ENCODE peak calls at places on chromosomes 6 and 20, in ten cellular contexts. One of them, this sample, is unnamed.

GRCh38 chr20:62010551-62011402 is 54.9 kb downstream of the TAF4 start:
- DNase-seq in ELR: peak; percentile 69
- DNase-seq in HFF-Myc: peak; percentile 11
- DNase-seq in GM13976: peak; percentile 86
- DNase-seq in activated T-cell treated with anti-CD3 and anti-CD28 coated beads, Interleukin-2, amount 50 U/mL, for 72 hours: peak; percentile 66
- DNase-seq in activated CD8-positive, alpha-beta T cell treated with anti-CD3 and anti-CD28 coated beads for 36 hours: peak; percentile 73
- DNase-seq in T follicular helper cell: peak; percentile 61
- DNase-seq in amniotic stem cell: peak; percentile 39
- DNase-seq in germinal center: peak; percentile 72
- DNase-seq in A673: peak; percentile 72
- DNase-seq in this sample: peak; percentile 69

GRCh38 chr20:19812056-19812455 is 54.0 kb downstream of the RIN2 start:
- DNase-seq in activated CD8-positive, alpha-beta T cell treated with anti-CD3 and anti-CD28 coated beads for 36 hours: no peak
- DNase-seq in HFF-Myc: no peak
- DNase-seq in T follicular helper cell: no peak
- DNase-seq in ELR: peak; percentile 39
- DNase-seq in germinal center: no peak
- DNase-seq in GM13976: no peak
- DNase-seq in A673: no peak
- DNase-seq in activated T-cell treated with anti-CD3 and anti-CD28 coated beads, Interleukin-2, amount 50 U/mL, for 72 hours: no peak
- DNase-seq in amniotic stem cell: no peak
- DNase-seq in this sample: no peak

GRCh38 chr6:105990151-105990550 is 96.0 kb upstream of the PRDM1 start:
- DNase-seq in activated CD8-positive, alpha-beta T cell treated with anti-CD3 and anti-CD28 coated beads for 36 hours: no peak
- DNase-seq in ELR: no peak
- DNase-seq in GM13976: no peak
- DNase-seq in A673: no peak
- DNase-seq in germinal center: no peak
- DNase-seq in activated T-cell treated with anti-CD3 and anti-CD28 coated beads, Interleukin-2, amount 50 U/mL, for 72 hours: no peak
- DNase-seq in T follicular helper cell: no peak
- DNase-seq in amniotic stem cell: no peak
- DNase-seq in HFF-Myc: no peak
- DNase-seq in this sample: no peak

GRCh38 chr20:62926229-62927127 is at the start of gene DIDO1:
- DNase-seq in activated T-cell treated with anti-CD3 and anti-CD28 coated beads, Interleukin-2, amount 50 U/mL, for 72 hours: peak; percentile 94
- DNase-seq in ELR: peak; percentile 91
- DNase-seq in T follicular helper cell: peak; percentile 81
- DNase-seq in HFF-Myc: peak; percentile 31
- DNase-seq in GM13976: peak; percentile 97
- DNase-seq in amniotic stem cell: no peak
- DNase-seq in A673: peak; percentile 91
- DNase-seq in germinal center: peak; percentile 96
- DNase-seq in activated CD8-positive, alpha-beta T cell treated with anti-CD3 and anti-CD28 coated beads for 36 hours: peak; percentile 89
- DNase-seq in this sample: peak; percentile 90

GRCh38 chr6:117007659-117008058 is 130.6 kb downstream of the RFX6 start:
- DNase-seq in germinal center: no peak
- DNase-seq in activated CD8-positive, alpha-beta T cell treated with anti-CD3 and anti-CD28 coated beads for 36 hours: no peak
- DNase-seq in ELR: no peak
- DNase-seq in amniotic stem cell: no peak
- DNase-seq in HFF-Myc: no peak
- DNase-seq in GM13976: no peak
- DNase-seq in T follicular helper cell: no peak
- DNase-seq in A673: no peak
- DNase-seq in activated T-cell treated with anti-CD3 and anti-CD28 coated beads, Interleukin-2, amount 50 U/mL, for 72 hours: no peak
- DNase-seq in this sample: no peak

GRCh38 chr6:6686176-6686575 is 97.7 kb downstream of the LY86 start:
- DNase-seq in activated T-cell treated with anti-CD3 and anti-CD28 coated beads, Interleukin-2, amount 50 U/mL, for 72 hours: no peak
- DNase-seq in ELR: no peak
- DNase-seq in activated CD8-positive, alpha-beta T cell treated with anti-CD3 and anti-CD28 coated beads for 36 hours: no peak
- DNase-seq in amniotic stem cell: no peak
- DNase-seq in T follicular helper cell: no peak
- DNase-seq in germinal center: no peak
- DNase-seq in HFF-Myc: no peak
- DNase-seq in GM13976: no peak
- DNase-seq in A673: no peak
- DNase-seq in this sample: no peak

GRCh38 chr20:51359401-51359800 is 183.1 kb downstream of the NFATC2 start:
- DNase-seq in activated CD8-positive, alpha-beta T cell treated with anti-CD3 and anti-CD28 coated beads for 36 hours: no peak
- DNase-seq in HFF-Myc: no peak
- DNase-seq in GM13976: no peak
- DNase-seq in A673: no peak
- DNase-seq in activated T-cell treated with anti-CD3 and anti-CD28 coated beads, Interleukin-2, amount 50 U/mL, for 72 hours: no peak
- DNase-seq in germinal center: no peak
- DNase-seq in T follicular helper cell: no peak
- DNase-seq in amniotic stem cell: no peak
- DNase-seq in ELR: no peak
- DNase-seq in this sample: no peak

GRCh38 chr6:81894788-81895221 is 142.3 kb upstream of the TENT5A start:
- DNase-seq in germinal center: no peak
- DNase-seq in A673: no peak
- DNase-seq in HFF-Myc: no peak
- DNase-seq in GM13976: no peak
- DNase-seq in activated T-cell treated with anti-CD3 and anti-CD28 coated beads, Interleukin-2, amount 50 U/mL, for 72 hours: no peak
- DNase-seq in T follicular helper cell: no peak
- DNase-seq in amniotic stem cell: no peak
- DNase-seq in ELR: peak; percentile 30
- DNase-seq in activated CD8-positive, alpha-beta T cell treated with anti-CD3 and anti-CD28 coated beads for 36 hours: no peak
- DNase-seq in this sample: no peak

GRCh38 chr6:42326248-42326647 is 108.6 kb upstream of the MRPS10 start:
- DNase-seq in GM13976: no peak
- DNase-seq in A673: no peak
- DNase-seq in germinal center: no peak
- DNase-seq in amniotic stem cell: no peak
- DNase-seq in T follicular helper cell: no peak
- DNase-seq in HFF-Myc: no peak
- DNase-seq in ELR: no peak
- DNase-seq in activated T-cell treated with anti-CD3 and anti-CD28 coated beads, Interleukin-2, amount 50 U/mL, for 72 hours: no peak
- DNase-seq in activated CD8-positive, alpha-beta T cell treated with anti-CD3 and anti-CD28 coated beads for 36 hours: no peak
- DNase-seq in this sample: no peak

GRCh38 chr20:54208492-54209044 is 681 bp downstream of the PFDN4 start:
- DNase-seq in activated T-cell treated with anti-CD3 and anti-CD28 coated beads, Interleukin-2, amount 50 U/mL, for 72 hours: no peak
- DNase-seq in ELR: peak; percentile 68
- DNase-seq in amniotic stem cell: no peak
- DNase-seq in HFF-Myc: no peak
- DNase-seq in A673: peak; percentile 12
- DNase-seq in activated CD8-positive, alpha-beta T cell treated with anti-CD3 and anti-CD28 coated beads for 36 hours: peak; percentile 34
- DNase-seq in germinal center: no peak
- DNase-seq in T follicular helper cell: no peak
- DNase-seq in GM13976: peak; percentile 31
- DNase-seq in this sample: no peak

GRCh38 chr20:10660661-10661060 is 13.1 kb downstream of the JAG1 start:
- DNase-seq in T follicular helper cell: no peak
- DNase-seq in GM13976: no peak
- DNase-seq in germinal center: no peak
- DNase-seq in ELR: peak; percentile 38
- DNase-seq in amniotic stem cell: no peak
- DNase-seq in activated CD8-positive, alpha-beta T cell treated with anti-CD3 and anti-CD28 coated beads for 36 hours: no peak
- DNase-seq in activated T-cell treated with anti-CD3 and anti-CD28 coated beads, Interleukin-2, amount 50 U/mL, for 72 hours: no peak
- DNase-seq in HFF-Myc: no peak
- DNase-seq in A673: no peak
- DNase-seq in this sample: no peak

GRCh38 chr6:43934803-43935602 is 165.0 kb downstream of the VEGFA start:
- DNase-seq in GM13976: no peak
- DNase-seq in germinal center: no peak
- DNase-seq in activated T-cell treated with anti-CD3 and anti-CD28 coated beads, Interleukin-2, amount 50 U/mL, for 72 hours: no peak
- DNase-seq in A673: no peak
- DNase-seq in HFF-Myc: no peak
- DNase-seq in ELR: no peak
- DNase-seq in T follicular helper cell: no peak
- DNase-seq in activated CD8-positive, alpha-beta T cell treated with anti-CD3 and anti-CD28 coated beads for 36 hours: no peak
- DNase-seq in amniotic stem cell: no peak
- DNase-seq in this sample: no peak

GRCh38 chr20:58127731-58128130 is 100.7 kb downstream of the ANKRD60 start:
- DNase-seq in germinal center: no peak
- DNase-seq in ELR: peak; percentile 99
- DNase-seq in T follicular helper cell: no peak
- DNase-seq in HFF-Myc: peak; percentile 94
- DNase-seq in A673: peak; percentile 15
- DNase-seq in activated CD8-positive, alpha-beta T cell treated with anti-CD3 and anti-CD28 coated beads for 36 hours: peak; percentile 26
- DNase-seq in activated T-cell treated with anti-CD3 and anti-CD28 coated beads, Interleukin-2, amount 50 U/mL, for 72 hours: no peak
- DNase-seq in GM13976: no peak
- DNase-seq in amniotic stem cell: no peak
- DNase-seq in this sample: no peak

GRCh38 chr6:137172734-137173431 is 561 bp downstream of the IL22RA2 start:
- DNase-seq in HFF-Myc: no peak
- DNase-seq in T follicular helper cell: no peak
- DNase-seq in ELR: no peak
- DNase-seq in A673: no peak
- DNase-seq in amniotic stem cell: no peak
- DNase-seq in germinal center: no peak
- DNase-seq in activated T-cell treated with anti-CD3 and anti-CD28 coated beads, Interleukin-2, amount 50 U/mL, for 72 hours: no peak
- DNase-seq in GM13976: no peak
- DNase-seq in activated CD8-positive, alpha-beta T cell treated with anti-CD3 and anti-CD28 coated beads for 36 hours: no peak
- DNase-seq in this sample: no peak

GRCh38 chr6:110629153-110629552 is 152.7 kb upstream of the SLC22A16 start:
- DNase-seq in ELR: no peak
- DNase-seq in GM13976: no peak
- DNase-seq in amniotic stem cell: no peak
- DNase-seq in T follicular helper cell: no peak
- DNase-seq in activated T-cell treated with anti-CD3 and anti-CD28 coated beads, Interleukin-2, amount 50 U/mL, for 72 hours: no peak
- DNase-seq in activated CD8-positive, alpha-beta T cell treated with anti-CD3 and anti-CD28 coated beads for 36 hours: no peak
- DNase-seq in germinal center: no peak
- DNase-seq in A673: no peak
- DNase-seq in HFF-Myc: no peak
- DNase-seq in this sample: no peak

GRCh38 chr20:24049081-24049480 is 60.5 kb upstream of the GGTLC1 start:
- DNase-seq in T follicular helper cell: no peak
- DNase-seq in activated CD8-positive, alpha-beta T cell treated with anti-CD3 and anti-CD28 coated beads for 36 hours: no peak
- DNase-seq in GM13976: no peak
- DNase-seq in A673: no peak
- DNase-seq in amniotic stem cell: no peak
- DNase-seq in germinal center: no peak
- DNase-seq in activated T-cell treated with anti-CD3 and anti-CD28 coated beads, Interleukin-2, amount 50 U/mL, for 72 hours: peak; percentile 14
- DNase-seq in HFF-Myc: no peak
- DNase-seq in ELR: no peak
- DNase-seq in this sample: no peak

GRCh38 chr6:27517928-27518787 is 45.3 kb upstream of the ZNF184 start:
- DNase-seq in activated CD8-positive, alpha-beta T cell treated with anti-CD3 and anti-CD28 coated beads for 36 hours: peak; percentile 30
- DNase-seq in amniotic stem cell: no peak
- DNase-seq in HFF-Myc: no peak
- DNase-seq in T follicular helper cell: no peak
- DNase-seq in A673: no peak
- DNase-seq in germinal center: no peak
- DNase-seq in activated T-cell treated with anti-CD3 and anti-CD28 coated beads, Interleukin-2, amount 50 U/mL, for 72 hours: peak; percentile 14
- DNase-seq in GM13976: no peak
- DNase-seq in ELR: peak; percentile 37
- DNase-seq in this sample: peak; percentile 7

GRCh38 chr6:123808556-123808955 is 4.9 kb downstream of the NKAIN2 start:
- DNase-seq in germinal center: no peak
- DNase-seq in activated T-cell treated with anti-CD3 and anti-CD28 coated beads, Interleukin-2, amount 50 U/mL, for 72 hours: no peak
- DNase-seq in A673: no peak
- DNase-seq in ELR: no peak
- DNase-seq in amniotic stem cell: no peak
- DNase-seq in activated CD8-positive, alpha-beta T cell treated with anti-CD3 and anti-CD28 coated beads for 36 hours: no peak
- DNase-seq in GM13976: no peak
- DNase-seq in T follicular helper cell: no peak
- DNase-seq in HFF-Myc: no peak
- DNase-seq in this sample: no peak

GRCh38 chr6:84119277-84119676 is 85.7 kb downstream of the MRAP2 start:
- DNase-seq in HFF-Myc: no peak
- DNase-seq in T follicular helper cell: no peak
- DNase-seq in ELR: peak; percentile 19
- DNase-seq in activated T-cell treated with anti-CD3 and anti-CD28 coated beads, Interleukin-2, amount 50 U/mL, for 72 hours: no peak
- DNase-seq in A673: no peak
- DNase-seq in amniotic stem cell: no peak
- DNase-seq in GM13976: no peak
- DNase-seq in germinal center: no peak
- DNase-seq in activated CD8-positive, alpha-beta T cell treated with anti-CD3 and anti-CD28 coated beads for 36 hours: no peak
- DNase-seq in this sample: no peak

GRCh38 chr6:98937351-98937750 is 10.4 kb downstream of the FBXL4 start:
- DNase-seq in germinal center: no peak
- DNase-seq in ELR: no peak
- DNase-seq in amniotic stem cell: no peak
- DNase-seq in T follicular helper cell: no peak
- DNase-seq in A673: no peak
- DNase-seq in GM13976: no peak
- DNase-seq in HFF-Myc: no peak
- DNase-seq in activated T-cell treated with anti-CD3 and anti-CD28 coated beads, Interleukin-2, amount 50 U/mL, for 72 hours: no peak
- DNase-seq in activated CD8-positive, alpha-beta T cell treated with anti-CD3 and anti-CD28 coated beads for 36 hours: no peak
- DNase-seq in this sample: no peak

GRCh38 chr6:75368151-75368779 is 83.7 kb upstream of the TMEM30A start:
- DNase-seq in T follicular helper cell: no peak
- DNase-seq in HFF-Myc: no peak
- DNase-seq in amniotic stem cell: no peak
- DNase-seq in germinal center: no peak
- DNase-seq in GM13976: no peak
- DNase-seq in ELR: peak; percentile 50
- DNase-seq in activated CD8-positive, alpha-beta T cell treated with anti-CD3 and anti-CD28 coated beads for 36 hours: peak; percentile 26
- DNase-seq in A673: peak; percentile 21
- DNase-seq in activated T-cell treated with anti-CD3 and anti-CD28 coated beads, Interleukin-2, amount 50 U/mL, for 72 hours: no peak
- DNase-seq in this sample: no peak

GRCh38 chr20:31551581-31552081 is 37.4 kb downstream of the HM13 start:
- DNase-seq in amniotic stem cell: no peak
- DNase-seq in HFF-Myc: no peak
- DNase-seq in germinal center: no peak
- DNase-seq in activated CD8-positive, alpha-beta T cell treated with anti-CD3 and anti-CD28 coated beads for 36 hours: no peak
- DNase-seq in T follicular helper cell: no peak
- DNase-seq in ELR: no peak
- DNase-seq in GM13976: no peak
- DNase-seq in A673: no peak
- DNase-seq in activated T-cell treated with anti-CD3 and anti-CD28 coated beads, Interleukin-2, amount 50 U/mL, for 72 hours: no peak
- DNase-seq in this sample: no peak

GRCh38 chr6:31332637-31333602 is 24.1 kb downstream of the HLA-B start:
- DNase-seq in HFF-Myc: no peak
- DNase-seq in T follicular helper cell: no peak
- DNase-seq in A673: no peak
- DNase-seq in ELR: peak; percentile 22
- DNase-seq in activated CD8-positive, alpha-beta T cell treated with anti-CD3 and anti-CD28 coated beads for 36 hours: peak; percentile 76
- DNase-seq in germinal center: no peak
- DNase-seq in activated T-cell treated with anti-CD3 and anti-CD28 coated beads, Interleukin-2, amount 50 U/mL, for 72 hours: peak; percentile 59
- DNase-seq in GM13976: peak; percentile 24
- DNase-seq in amniotic stem cell: no peak
- DNase-seq in this sample: peak; percentile 70

GRCh38 chr6:170082531-170083187 is 208.2 kb downstream of the DLL1 start:
- DNase-seq in germinal center: no peak
- DNase-seq in A673: no peak
- DNase-seq in amniotic stem cell: no peak
- DNase-seq in T follicular helper cell: no peak
- DNase-seq in HFF-Myc: no peak
- DNase-seq in ELR: no peak
- DNase-seq in activated T-cell treated with anti-CD3 and anti-CD28 coated beads, Interleukin-2, amount 50 U/mL, for 72 hours: no peak
- DNase-seq in activated CD8-positive, alpha-beta T cell treated with anti-CD3 and anti-CD28 coated beads for 36 hours: peak; percentile 44
- DNase-seq in GM13976: no peak
- DNase-seq in this sample: no peak

GRCh38 chr6:106063448-106063850 is 22.7 kb upstream of the PRDM1 start:
- DNase-seq in A673: no peak
- DNase-seq in ELR: peak; percentile 84
- DNase-seq in amniotic stem cell: no peak
- DNase-seq in GM13976: no peak
- DNase-seq in HFF-Myc: no peak
- DNase-seq in activated CD8-positive, alpha-beta T cell treated with anti-CD3 and anti-CD28 coated beads for 36 hours: no peak
- DNase-seq in T follicular helper cell: no peak
- DNase-seq in germinal center: no peak
- DNase-seq in activated T-cell treated with anti-CD3 and anti-CD28 coated beads, Interleukin-2, amount 50 U/mL, for 72 hours: no peak
- DNase-seq in this sample: no peak

GRCh38 chr6:74940211-74940610 is 265.6 kb downstream of the COL12A1 start:
- DNase-seq in germinal center: no peak
- DNase-seq in amniotic stem cell: no peak
- DNase-seq in activated T-cell treated with anti-CD3 and anti-CD28 coated beads, Interleukin-2, amount 50 U/mL, for 72 hours: no peak
- DNase-seq in ELR: no peak
- DNase-seq in A673: no peak
- DNase-seq in GM13976: no peak
- DNase-seq in HFF-Myc: no peak
- DNase-seq in activated CD8-positive, alpha-beta T cell treated with anti-CD3 and anti-CD28 coated beads for 36 hours: no peak
- DNase-seq in T follicular helper cell: no peak
- DNase-seq in this sample: no peak

GRCh38 chr6:112330071-112330876 is 16.9 kb upstream of the RFPL4B start:
- DNase-seq in A673: peak; percentile 98
- DNase-seq in amniotic stem cell: no peak
- DNase-seq in T follicular helper cell: no peak
- DNase-seq in activated CD8-positive, alpha-beta T cell treated with anti-CD3 and anti-CD28 coated beads for 36 hours: no peak
- DNase-seq in germinal center: no peak
- DNase-seq in HFF-Myc: peak; percentile 59
- DNase-seq in GM13976: no peak
- DNase-seq in ELR: peak; percentile 65
- DNase-seq in activated T-cell treated with anti-CD3 and anti-CD28 coated beads, Interleukin-2, amount 50 U/mL, for 72 hours: no peak
- DNase-seq in this sample: no peak

GRCh38 chr6:41901882-41902519 is 6.8 kb upstream of the USP49 start:
- DNase-seq in A673: peak; percentile 11
- DNase-seq in amniotic stem cell: no peak
- DNase-seq in GM13976: peak; percentile 46
- DNase-seq in activated CD8-positive, alpha-beta T cell treated with anti-CD3 and anti-CD28 coated beads for 36 hours: peak; percentile 71
- DNase-seq in HFF-Myc: no peak
- DNase-seq in ELR: peak; percentile 35
- DNase-seq in T follicular helper cell: peak; percentile 37
- DNase-seq in germinal center: peak; percentile 42
- DNase-seq in activated T-cell treated with anti-CD3 and anti-CD28 coated beads, Interleukin-2, amount 50 U/mL, for 72 hours: peak; percentile 49
- DNase-seq in this sample: peak; percentile 61